ENCODE peak calls at places on chromosomes 2 and 18, in five cellular contexts. N, D, O, W and S are unnamed samples.

GRCh38 chr2:675982-676646 is 1.1 kb downstream of the TMEM18 start:
- DNase-seq in N (no peak), D (peak; percentile 88), O (no peak), W (peak; percentile 54), S (peak; percentile 63)

GRCh38 chr2:130380096-130380934 is 24.5 kb downstream of the PTPN18 start:
- DNase-seq in N (no peak), D (no peak), O (no peak), W (peak; percentile 25), S (no peak)

GRCh38 chr18:24990548-24991219 is 361.3 kb downstream of the ZNF521 start:
- DNase-seq in N (no peak), D (no peak), O (no peak), W (no peak), S (no peak)

GRCh38 chr2:118613742-118614141 is 233.7 kb downstream of the EN1 start:
- DNase-seq in N (no peak), D (no peak), O (no peak), W (no peak), S (no peak)

GRCh38 chr2:3379339-3379646 is 201 bp upstream of the TRAPPC12 start:
- DNase-seq in N (no peak), D (no peak), O (no peak), W (no peak), S (peak; percentile 86)

GRCh38 chr2:174688079-174688478 is 76.2 kb downstream of the CHRNA1 start:
- DNase-seq in N (no peak), D (peak; percentile 71), O (peak; percentile 66), W (no peak), S (no peak)

GRCh38 chr18:34807106-34807796 is 97.2 kb downstream of the DTNA start:
- DNase-seq in N (no peak), D (no peak), O (no peak), W (no peak), S (no peak)

GRCh38 chr2:195559431-195559914 is 97.6 kb upstream of the SLC39A10 start:
- DNase-seq in N (no peak), D (peak; percentile 98), O (peak; percentile 90), W (peak; percentile 60), S (no peak)

GRCh38 chr18:13570216-13570615 is 156.1 kb downstream of the FAM210A start:
- DNase-seq in N (peak; percentile 50), D (no peak), O (no peak), W (no peak), S (no peak)

GRCh38 chr18:51028201-51028805 is 1.7 kb upstream of the SMAD4 start:
- DNase-seq in N (no peak), D (no peak), O (peak; percentile 69), W (no peak), S (no peak)

GRCh38 chr2:151051584-151052220 is 210.0 kb downstream of the RBM43 start:
- DNase-seq in N (no peak), D (peak; percentile 74), O (peak; percentile 71), W (peak; percentile 18), S (peak; percentile 5)

GRCh38 chr2:241224851-241225438 is 36.5 kb downstream of the ANO7 start:
- DNase-seq in N (no peak), D (peak; percentile 44), O (no peak), W (no peak), S (no peak)

GRCh38 chr2:43569921-43570320 is 25.9 kb downstream of the THADA start:
- DNase-seq in N (no peak), D (no peak), O (no peak), W (no peak), S (no peak)

GRCh38 chr18:58095655-58096054 is 51.6 kb downstream of the NEDD4L start:
- DNase-seq in N (no peak), D (no peak), O (no peak), W (no peak), S (no peak)

GRCh38 chr2:42840760-42841159 is 48.4 kb upstream of the HAAO start:
- DNase-seq in N (no peak), D (no peak), O (no peak), W (no peak), S (no peak)

GRCh38 chr2:236167297-236168109 is 683 bp downstream of the GBX2 start:
- DNase-seq in N (peak; percentile 68), D (peak; percentile 59), O (no peak), W (no peak), S (no peak)

GRCh38 chr18:22290004-22290403 is 120.6 kb downstream of the GATA6 start:
- DNase-seq in N (no peak), D (no peak), O (no peak), W (no peak), S (no peak)

GRCh38 chr2:175836361-175836760 is 165.7 kb downstream of the LNPK start:
- DNase-seq in N (no peak), D (no peak), O (no peak), W (no peak), S (no peak)

GRCh38 chr2:200308001-200308400 is 1.5 kb downstream of the SPATS2L start:
- DNase-seq in N (no peak), D (peak; percentile 49), O (peak; percentile 35), W (no peak), S (no peak)

GRCh38 chr18:47296462-47296861 is 45.0 kb upstream of the SKOR2 start:
- DNase-seq in N (no peak), D (no peak), O (no peak), W (no peak), S (no peak)

GRCh38 chr2:218798767-218799504 is 17.0 kb downstream of the CYP27A1 start:
- DNase-seq in N (no peak), D (peak; percentile 20), O (no peak), W (no peak), S (no peak)

GRCh38 chr2:15238028-15238427 is 323.1 kb downstream of the NBAS start:
- DNase-seq in N (no peak), D (no peak), O (no peak), W (no peak), S (no peak)

GRCh38 chr2:3751832-3752231 is 48.5 kb downstream of the DCDC2C start:
- DNase-seq in N (no peak), D (no peak), O (no peak), W (no peak), S (no peak)

GRCh38 chr18:50816767-50817166 is 3.0 kb downstream of the MRO start:
- DNase-seq in N (peak; percentile 19), D (no peak), O (peak; percentile 83), W (no peak), S (no peak)

GRCh38 chr2:240233891-240234502 is 93.5 kb upstream of the OTOS start:
- DNase-seq in N (no peak), D (no peak), O (no peak), W (no peak), S (no peak)

GRCh38 chr2:219252900-219253752 is at the start of gene TUBA4B:
- DNase-seq in N (peak; percentile 56), D (peak; percentile 24), O (peak; percentile 52), W (peak; percentile 58), S (no peak)